ENCODE peak calls at places on chromosomes 6 and 20, in five cellular contexts. Y is Panc1, C is testis, J is PC-3, V is WERI-Rb-1. N is an unnamed sample.

GRCh38 chr20:32040142-32040953 is 11.7 kb upstream of the HCK start:
- DNase-seq in C (no peak), V (no peak), Y (no peak), J (no peak), N (no peak)

GRCh38 chr20:24951536-24952047 is 2.5 kb downstream of the CST7 start:
- DNase-seq in Y (no peak), V (no peak), C (no peak), J (no peak), N (no peak)

GRCh38 chr20:50083034-50083433 is 29.9 kb downstream of the UBE2V1 start:
- DNase-seq in V (no peak), C (no peak), Y (no peak), J (no peak), N (no peak)

GRCh38 chr20:34755367-34755766 is 51.2 kb downstream of the TP53INP2 start:
- DNase-seq in J (no peak), Y (no peak), V (no peak), C (no peak), N (no peak)

GRCh38 chr6:108689279-108690161 is 128.8 kb downstream of the FOXO3 start:
- DNase-seq in J (peak), Y (no peak), C (peak), V (no peak), N (no peak)

GRCh38 chr20:31663838-31664695 is 26.4 kb downstream of the COX4I2 start:
- DNase-seq in J (peak), C (no peak), V (no peak), Y (no peak), N (no peak)

GRCh38 chr20:63342561-63343459 is 18.3 kb downstream of the CHRNA4 start:
- DNase-seq in V (no peak), Y (no peak), J (peak), C (no peak), N (no peak)

GRCh38 chr6:151681426-151682059 is 125.9 kb upstream of the ESR1 start:
- DNase-seq in C (peak), Y (no peak), V (no peak), J (no peak), N (no peak)

GRCh38 chr6:52176550-52176949 is 9.6 kb upstream of the IL17A start:
- DNase-seq in C (no peak), Y (no peak), J (no peak), V (no peak), N (no peak)

GRCh38 chr20:43392561-43392960 is 65.1 kb upstream of the SRSF6 start:
- DNase-seq in Y (no peak), V (no peak), J (no peak), C (no peak), N (no peak)

GRCh38 chr20:43388267-43389081 is 69.2 kb upstream of the SRSF6 start:
- DNase-seq in J (no peak), V (no peak), C (peak), Y (no peak), N (no peak)

GRCh38 chr20:43387737-43388136 is 70.0 kb upstream of the SRSF6 start:
- DNase-seq in Y (no peak), C (no peak), J (no peak), V (no peak), N (no peak)

GRCh38 chr20:43389231-43389630 is 68.5 kb upstream of the SRSF6 start:
- DNase-seq in J (no peak), Y (no peak), C (no peak), V (no peak), N (no peak)

GRCh38 chr20:43389839-43390626 is 67.7 kb upstream of the SRSF6 start:
- DNase-seq in Y (no peak), C (peak), V (peak), J (no peak), N (peak)
- TF ChIP-seq CTCF in Y (peak), C (peak), V (peak), J (peak), N (peak)

GRCh38 chr6:74549746-74550145 is 656.1 kb downstream of the COL12A1 start:
- DNase-seq in Y (no peak), C (no peak), V (no peak), J (no peak), N (no peak)
- TF ChIP-seq CTCF in Y (no peak), C (no peak), V (peak), J (no peak), N (no peak)

GRCh38 chr6:131366223-131366622 is 206.8 kb upstream of the ARG1 start:
- DNase-seq in C (no peak), V (no peak), Y (no peak), J (no peak), N (no peak)

GRCh38 chr6:131367206-131367873 is 205.7 kb upstream of the ARG1 start:
- DNase-seq in J (no peak), C (no peak), V (no peak), Y (no peak), N (no peak)

GRCh38 chr6:131372535-131372934 is 200.5 kb upstream of the ARG1 start:
- DNase-seq in C (no peak), Y (no peak), J (no peak), V (no peak), N (no peak)

GRCh38 chr6:131362696-131363095 is 210.3 kb upstream of the ARG1 start:
- DNase-seq in C (no peak), Y (no peak), J (no peak), V (no peak), N (no peak)

GRCh38 chr6:131368077-131368911 is 204.7 kb upstream of the ARG1 start:
- DNase-seq in C (peak), J (no peak), Y (no peak), V (no peak), N (no peak)
- TF ChIP-seq CTCF in C (no peak), J (no peak), Y (no peak), V (no peak), N (no peak)

GRCh38 chr20:3673551-3674070 is 8.2 kb downstream of the ADAM33 start:
- DNase-seq in Y (no peak), J (no peak), C (no peak), V (no peak), N (no peak)

GRCh38 chr20:3670945-3671344 is 7.7 kb upstream of the GFRA4 start:
- DNase-seq in C (no peak), Y (no peak), V (no peak), J (no peak), N (no peak)

GRCh38 chr20:3672864-3673550 is 8.8 kb downstream of the ADAM33 start:
- DNase-seq in Y (no peak), J (no peak), V (no peak), C (no peak), N (no peak)

GRCh38 chr20:3670511-3670910 is 7.3 kb upstream of the GFRA4 start:
- DNase-seq in J (peak), V (peak), Y (no peak), C (no peak), N (peak)

DNA sequence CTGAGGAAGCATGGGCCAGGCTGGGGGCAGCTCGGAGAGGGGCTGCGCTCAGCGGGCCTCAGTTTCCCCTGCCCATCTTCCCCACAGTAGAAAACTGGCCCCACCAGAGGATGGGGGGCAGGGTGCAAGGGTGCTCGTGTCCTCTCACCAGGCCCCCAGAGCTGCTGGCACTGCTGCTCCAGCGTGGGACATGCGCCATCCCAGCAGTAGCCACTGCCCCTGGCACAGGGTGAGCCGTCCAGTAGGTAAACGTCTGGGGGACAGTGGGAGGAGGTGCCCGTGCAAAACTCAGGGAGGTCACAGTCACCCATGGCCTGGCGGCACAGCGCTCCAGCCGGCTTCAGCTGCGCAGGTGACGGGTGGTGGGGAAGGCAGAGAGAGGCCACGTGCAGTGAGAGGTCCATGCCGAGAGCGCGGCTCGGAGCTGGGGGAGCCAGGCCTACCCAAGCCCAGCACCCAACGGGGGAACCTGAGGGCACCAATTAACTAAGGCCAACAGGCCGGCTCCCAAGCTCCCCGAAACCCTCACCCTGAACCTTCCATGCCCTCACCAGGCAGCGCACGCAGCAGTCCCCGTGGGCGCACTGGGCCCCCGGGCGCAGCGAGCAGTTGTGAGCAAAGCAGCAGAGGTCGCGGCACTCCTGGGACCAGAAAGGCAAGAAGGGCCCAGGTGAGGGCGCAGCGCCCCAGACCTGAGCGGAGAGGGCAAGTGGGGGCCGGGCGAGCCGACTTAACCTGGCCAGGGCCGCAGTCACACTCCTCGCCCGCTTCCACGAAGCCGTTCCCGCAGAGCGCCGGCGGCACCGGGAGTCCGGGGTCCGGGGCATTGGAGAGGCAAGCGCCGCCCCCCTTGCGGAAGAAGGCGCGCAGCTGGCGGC is 9.0 kb upstream of the GFRA4 start:
- DNase-seq in Y (no peak), C (no peak), J (no peak), V (no peak), N (no peak)
- TF ChIP-seq CTCF in Y (no peak), C (no peak), J (no peak), V (peak), N (no peak)